ENCODE peak calls at places on chromosome 21, in nine cellular contexts. One of them, this sample, is unnamed.

GRCh38 chr21:28761709-28762356 is 230.8 kb downstream of the LTN1 start:
- DNase-seq in hypothalamus: no peak
- DNase-seq in memory B cell: no peak
- DNase-seq in cerebellum: no peak
- DNase-seq in stimulated activated CD8-positive, alpha-beta memory T cell treated with anti-CD3 and anti-CD28 coated beads, Interleukin-15, amount 100 ng/mL, for 1 hour: no peak
- DNase-seq in endothelial cell: no peak
- DNase-seq in AG08396: no peak
- DNase-seq in smooth muscle cell of the brain vasculature: no peak
- DNase-seq in ureter: no peak
- DNase-seq in this sample: no peak

GRCh38 chr21:37257526-37257966 is 9.6 kb downstream of the VPS26C start:
- DNase-seq in hypothalamus: no peak
- DNase-seq in memory B cell: peak
- DNase-seq in cerebellum: peak
- DNase-seq in stimulated activated CD8-positive, alpha-beta memory T cell treated with anti-CD3 and anti-CD28 coated beads, Interleukin-15, amount 100 ng/mL, for 1 hour: no peak
- DNase-seq in endothelial cell: no peak
- DNase-seq in AG08396: peak
- DNase-seq in smooth muscle cell of the brain vasculature: no peak
- DNase-seq in ureter: no peak
- DNase-seq in this sample: no peak

GRCh38 chr21:45612096-45613019 is 31.2 kb upstream of the PCBP3 start:
- DNase-seq in hypothalamus: no peak
- DNase-seq in memory B cell: no peak
- DNase-seq in cerebellum: peak
- DNase-seq in stimulated activated CD8-positive, alpha-beta memory T cell treated with anti-CD3 and anti-CD28 coated beads, Interleukin-15, amount 100 ng/mL, for 1 hour: no peak
- DNase-seq in endothelial cell: no peak
- DNase-seq in AG08396: peak
- DNase-seq in smooth muscle cell of the brain vasculature: peak
- DNase-seq in ureter: no peak
- DNase-seq in this sample: no peak

GRCh38 chr21:44742418-44743153 is 31.2 kb upstream of the TSPEAR start:
- DNase-seq in hypothalamus: no peak
- DNase-seq in memory B cell: no peak
- DNase-seq in cerebellum: no peak
- DNase-seq in stimulated activated CD8-positive, alpha-beta memory T cell treated with anti-CD3 and anti-CD28 coated beads, Interleukin-15, amount 100 ng/mL, for 1 hour: no peak
- DNase-seq in endothelial cell: no peak
- DNase-seq in AG08396: no peak
- DNase-seq in smooth muscle cell of the brain vasculature: no peak
- DNase-seq in ureter: no peak
- DNase-seq in this sample: no peak

GRCh38 chr21:35905973-35906357 is 154.4 kb downstream of the SETD4 start:
- DNase-seq in hypothalamus: no peak
- DNase-seq in memory B cell: no peak
- DNase-seq in cerebellum: no peak
- DNase-seq in stimulated activated CD8-positive, alpha-beta memory T cell treated with anti-CD3 and anti-CD28 coated beads, Interleukin-15, amount 100 ng/mL, for 1 hour: no peak
- DNase-seq in endothelial cell: no peak
- DNase-seq in AG08396: no peak
- DNase-seq in smooth muscle cell of the brain vasculature: no peak
- DNase-seq in ureter: no peak
- DNase-seq in this sample: no peak

GRCh38 chr21:30981403-30981802 is 56.9 kb downstream of the KRTAP19-8 start:
- DNase-seq in hypothalamus: no peak
- DNase-seq in memory B cell: no peak
- DNase-seq in cerebellum: no peak
- DNase-seq in stimulated activated CD8-positive, alpha-beta memory T cell treated with anti-CD3 and anti-CD28 coated beads, Interleukin-15, amount 100 ng/mL, for 1 hour: no peak
- DNase-seq in endothelial cell: no peak
- DNase-seq in AG08396: no peak
- DNase-seq in smooth muscle cell of the brain vasculature: no peak
- DNase-seq in ureter: no peak
- DNase-seq in this sample: no peak

GRCh38 chr21:45303111-45303615 is 15.5 kb upstream of the POFUT2 start:
- DNase-seq in hypothalamus: no peak
- DNase-seq in memory B cell: no peak
- DNase-seq in cerebellum: no peak
- DNase-seq in stimulated activated CD8-positive, alpha-beta memory T cell treated with anti-CD3 and anti-CD28 coated beads, Interleukin-15, amount 100 ng/mL, for 1 hour: no peak
- DNase-seq in endothelial cell: no peak
- DNase-seq in AG08396: no peak
- DNase-seq in smooth muscle cell of the brain vasculature: no peak
- DNase-seq in ureter: no peak
- DNase-seq in this sample: no peak

GRCh38 chr21:32994305-32994704 is 31.4 kb upstream of the OLIG2 start:
- DNase-seq in hypothalamus: no peak
- DNase-seq in memory B cell: no peak
- DNase-seq in cerebellum: no peak
- DNase-seq in stimulated activated CD8-positive, alpha-beta memory T cell treated with anti-CD3 and anti-CD28 coated beads, Interleukin-15, amount 100 ng/mL, for 1 hour: no peak
- DNase-seq in endothelial cell: peak
- DNase-seq in AG08396: peak
- DNase-seq in smooth muscle cell of the brain vasculature: no peak
- DNase-seq in ureter: no peak
- DNase-seq in this sample: peak

GRCh38 chr21:46118305-46118870 is 20.5 kb downstream of the COL6A2 start:
- DNase-seq in hypothalamus: no peak
- DNase-seq in memory B cell: no peak
- DNase-seq in cerebellum: no peak
- DNase-seq in stimulated activated CD8-positive, alpha-beta memory T cell treated with anti-CD3 and anti-CD28 coated beads, Interleukin-15, amount 100 ng/mL, for 1 hour: no peak
- DNase-seq in endothelial cell: peak
- DNase-seq in AG08396: no peak
- DNase-seq in smooth muscle cell of the brain vasculature: no peak
- DNase-seq in ureter: no peak
- DNase-seq in this sample: no peak

GRCh38 chr21:41878831-41879189 is 334 bp downstream of the PRDM15 start:
- DNase-seq in hypothalamus: no peak
- DNase-seq in memory B cell: peak
- DNase-seq in cerebellum: peak
- DNase-seq in stimulated activated CD8-positive, alpha-beta memory T cell treated with anti-CD3 and anti-CD28 coated beads, Interleukin-15, amount 100 ng/mL, for 1 hour: peak
- DNase-seq in endothelial cell: peak
- DNase-seq in AG08396: peak
- DNase-seq in smooth muscle cell of the brain vasculature: no peak
- DNase-seq in ureter: peak
- DNase-seq in this sample: peak

GRCh38 chr21:15096146-15096545 is 31.3 kb upstream of the NRIP1 start:
- DNase-seq in hypothalamus: no peak
- DNase-seq in memory B cell: no peak
- DNase-seq in cerebellum: no peak
- DNase-seq in stimulated activated CD8-positive, alpha-beta memory T cell treated with anti-CD3 and anti-CD28 coated beads, Interleukin-15, amount 100 ng/mL, for 1 hour: no peak
- DNase-seq in endothelial cell: no peak
- DNase-seq in AG08396: no peak
- DNase-seq in smooth muscle cell of the brain vasculature: no peak
- DNase-seq in ureter: no peak
- DNase-seq in this sample: no peak

GRCh38 chr21:42639646-42640152 is 13.7 kb upstream of the PDE9A start:
- DNase-seq in hypothalamus: no peak
- DNase-seq in memory B cell: no peak
- DNase-seq in cerebellum: no peak
- DNase-seq in stimulated activated CD8-positive, alpha-beta memory T cell treated with anti-CD3 and anti-CD28 coated beads, Interleukin-15, amount 100 ng/mL, for 1 hour: no peak
- DNase-seq in endothelial cell: no peak
- DNase-seq in AG08396: no peak
- DNase-seq in smooth muscle cell of the brain vasculature: no peak
- DNase-seq in ureter: no peak
- DNase-seq in this sample: no peak

GRCh38 chr21:15390049-15390448 is 325.2 kb upstream of the NRIP1 start:
- DNase-seq in hypothalamus: no peak
- DNase-seq in memory B cell: no peak
- DNase-seq in cerebellum: no peak
- DNase-seq in stimulated activated CD8-positive, alpha-beta memory T cell treated with anti-CD3 and anti-CD28 coated beads, Interleukin-15, amount 100 ng/mL, for 1 hour: no peak
- DNase-seq in endothelial cell: no peak
- DNase-seq in AG08396: no peak
- DNase-seq in smooth muscle cell of the brain vasculature: no peak
- DNase-seq in ureter: no peak
- DNase-seq in this sample: no peak

GRCh38 chr21:20641251-20641650 is 357.0 kb upstream of the NCAM2 start:
- DNase-seq in hypothalamus: no peak
- DNase-seq in memory B cell: no peak
- DNase-seq in cerebellum: no peak
- DNase-seq in stimulated activated CD8-positive, alpha-beta memory T cell treated with anti-CD3 and anti-CD28 coated beads, Interleukin-15, amount 100 ng/mL, for 1 hour: no peak
- DNase-seq in endothelial cell: no peak
- DNase-seq in AG08396: no peak
- DNase-seq in smooth muscle cell of the brain vasculature: no peak
- DNase-seq in ureter: no peak
- DNase-seq in this sample: no peak

GRCh38 chr21:33025471-33026298 is at the start of gene OLIG2:
- DNase-seq in hypothalamus: peak
- DNase-seq in memory B cell: no peak
- DNase-seq in cerebellum: peak
- DNase-seq in stimulated activated CD8-positive, alpha-beta memory T cell treated with anti-CD3 and anti-CD28 coated beads, Interleukin-15, amount 100 ng/mL, for 1 hour: no peak
- DNase-seq in endothelial cell: peak
- DNase-seq in AG08396: peak
- DNase-seq in smooth muscle cell of the brain vasculature: no peak
- DNase-seq in ureter: no peak
- DNase-seq in this sample: no peak

GRCh38 chr21:43578677-43579313 is 80.5 kb downstream of the HSF2BP start:
- DNase-seq in hypothalamus: no peak
- DNase-seq in memory B cell: no peak
- DNase-seq in cerebellum: no peak
- DNase-seq in stimulated activated CD8-positive, alpha-beta memory T cell treated with anti-CD3 and anti-CD28 coated beads, Interleukin-15, amount 100 ng/mL, for 1 hour: no peak
- DNase-seq in endothelial cell: no peak
- DNase-seq in AG08396: no peak
- DNase-seq in smooth muscle cell of the brain vasculature: no peak
- DNase-seq in ureter: no peak
- DNase-seq in this sample: no peak

GRCh38 chr21:38352536-38353219 is 95.9 kb downstream of the KCNJ15 start:
- DNase-seq in hypothalamus: no peak
- DNase-seq in memory B cell: no peak
- DNase-seq in cerebellum: no peak
- DNase-seq in stimulated activated CD8-positive, alpha-beta memory T cell treated with anti-CD3 and anti-CD28 coated beads, Interleukin-15, amount 100 ng/mL, for 1 hour: no peak
- DNase-seq in endothelial cell: peak
- DNase-seq in AG08396: peak
- DNase-seq in smooth muscle cell of the brain vasculature: peak
- DNase-seq in ureter: peak
- DNase-seq in this sample: peak

GRCh38 chr21:21174676-21175075 is 176.5 kb downstream of the NCAM2 start:
- DNase-seq in hypothalamus: no peak
- DNase-seq in memory B cell: no peak
- DNase-seq in cerebellum: no peak
- DNase-seq in stimulated activated CD8-positive, alpha-beta memory T cell treated with anti-CD3 and anti-CD28 coated beads, Interleukin-15, amount 100 ng/mL, for 1 hour: no peak
- DNase-seq in endothelial cell: no peak
- DNase-seq in AG08396: no peak
- DNase-seq in smooth muscle cell of the brain vasculature: no peak
- DNase-seq in ureter: no peak
- DNase-seq in this sample: no peak

GRCh38 chr21:42110691-42111469 is 39.8 kb downstream of the UMODL1 start:
- DNase-seq in hypothalamus: no peak
- DNase-seq in memory B cell: no peak
- DNase-seq in cerebellum: no peak
- DNase-seq in stimulated activated CD8-positive, alpha-beta memory T cell treated with anti-CD3 and anti-CD28 coated beads, Interleukin-15, amount 100 ng/mL, for 1 hour: no peak
- DNase-seq in endothelial cell: no peak
- DNase-seq in AG08396: no peak
- DNase-seq in smooth muscle cell of the brain vasculature: no peak
- DNase-seq in ureter: no peak
- DNase-seq in this sample: no peak

GRCh38 chr21:21973806-21974205 is 975.6 kb downstream of the NCAM2 start:
- DNase-seq in hypothalamus: no peak
- DNase-seq in memory B cell: no peak
- DNase-seq in cerebellum: no peak
- DNase-seq in stimulated activated CD8-positive, alpha-beta memory T cell treated with anti-CD3 and anti-CD28 coated beads, Interleukin-15, amount 100 ng/mL, for 1 hour: no peak
- DNase-seq in endothelial cell: no peak
- DNase-seq in AG08396: no peak
- DNase-seq in smooth muscle cell of the brain vasculature: no peak
- DNase-seq in ureter: no peak
- DNase-seq in this sample: no peak

GRCh38 chr21:45555251-45555556 is 13.0 kb upstream of the SLC19A1 start:
- DNase-seq in hypothalamus: no peak
- DNase-seq in memory B cell: no peak
- DNase-seq in cerebellum: no peak
- DNase-seq in stimulated activated CD8-positive, alpha-beta memory T cell treated with anti-CD3 and anti-CD28 coated beads, Interleukin-15, amount 100 ng/mL, for 1 hour: no peak
- DNase-seq in endothelial cell: no peak
- DNase-seq in AG08396: no peak
- DNase-seq in smooth muscle cell of the brain vasculature: no peak
- DNase-seq in ureter: no peak
- DNase-seq in this sample: no peak

GRCh38 chr21:41166947-41167346 is 1.0 kb upstream of the BACE2 start:
- DNase-seq in hypothalamus: no peak
- DNase-seq in memory B cell: no peak
- DNase-seq in cerebellum: no peak
- DNase-seq in stimulated activated CD8-positive, alpha-beta memory T cell treated with anti-CD3 and anti-CD28 coated beads, Interleukin-15, amount 100 ng/mL, for 1 hour: no peak
- DNase-seq in endothelial cell: no peak
- DNase-seq in AG08396: no peak
- DNase-seq in smooth muscle cell of the brain vasculature: no peak
- DNase-seq in ureter: no peak
- DNase-seq in this sample: no peak

GRCh38 chr21:43304621-43305335 is 122.2 kb downstream of the SIK1 start:
- DNase-seq in hypothalamus: no peak
- DNase-seq in memory B cell: no peak
- DNase-seq in cerebellum: no peak
- DNase-seq in stimulated activated CD8-positive, alpha-beta memory T cell treated with anti-CD3 and anti-CD28 coated beads, Interleukin-15, amount 100 ng/mL, for 1 hour: no peak
- DNase-seq in endothelial cell: no peak
- DNase-seq in AG08396: no peak
- DNase-seq in smooth muscle cell of the brain vasculature: no peak
- DNase-seq in ureter: no peak
- DNase-seq in this sample: no peak

GRCh38 chr21:44051462-44051941 is 39.4 kb downstream of the TRAPPC10 start:
- DNase-seq in hypothalamus: no peak
- DNase-seq in memory B cell: no peak
- DNase-seq in cerebellum: peak
- DNase-seq in stimulated activated CD8-positive, alpha-beta memory T cell treated with anti-CD3 and anti-CD28 coated beads, Interleukin-15, amount 100 ng/mL, for 1 hour: no peak
- DNase-seq in endothelial cell: no peak
- DNase-seq in AG08396: peak
- DNase-seq in smooth muscle cell of the brain vasculature: peak
- DNase-seq in ureter: no peak
- DNase-seq in this sample: no peak

GRCh38 chr21:42850866-42851391 is 28.4 kb downstream of the WDR4 start:
- DNase-seq in hypothalamus: no peak
- DNase-seq in memory B cell: peak
- DNase-seq in cerebellum: no peak
- DNase-seq in stimulated activated CD8-positive, alpha-beta memory T cell treated with anti-CD3 and anti-CD28 coated beads, Interleukin-15, amount 100 ng/mL, for 1 hour: no peak
- DNase-seq in endothelial cell: peak
- DNase-seq in AG08396: no peak
- DNase-seq in smooth muscle cell of the brain vasculature: no peak
- DNase-seq in ureter: no peak
- DNase-seq in this sample: no peak

GRCh38 chr21:43283136-43283924 is 114.5 kb downstream of the CRYAA start:
- DNase-seq in hypothalamus: no peak
- DNase-seq in memory B cell: no peak
- DNase-seq in cerebellum: no peak
- DNase-seq in stimulated activated CD8-positive, alpha-beta memory T cell treated with anti-CD3 and anti-CD28 coated beads, Interleukin-15, amount 100 ng/mL, for 1 hour: no peak
- DNase-seq in endothelial cell: no peak
- DNase-seq in AG08396: no peak
- DNase-seq in smooth muscle cell of the brain vasculature: no peak
- DNase-seq in ureter: no peak
- DNase-seq in this sample: no peak

GRCh38 chr21:45455321-45456013 is 50.5 kb downstream of the COL18A1 start:
- DNase-seq in hypothalamus: no peak
- DNase-seq in memory B cell: no peak
- DNase-seq in cerebellum: peak
- DNase-seq in stimulated activated CD8-positive, alpha-beta memory T cell treated with anti-CD3 and anti-CD28 coated beads, Interleukin-15, amount 100 ng/mL, for 1 hour: no peak
- DNase-seq in endothelial cell: no peak
- DNase-seq in AG08396: peak
- DNase-seq in smooth muscle cell of the brain vasculature: no peak
- DNase-seq in ureter: peak
- DNase-seq in this sample: no peak

GRCh38 chr21:25371831-25372434 is 235.3 kb downstream of the MRPL39 start:
- DNase-seq in hypothalamus: no peak
- DNase-seq in memory B cell: no peak
- DNase-seq in cerebellum: no peak
- DNase-seq in stimulated activated CD8-positive, alpha-beta memory T cell treated with anti-CD3 and anti-CD28 coated beads, Interleukin-15, amount 100 ng/mL, for 1 hour: no peak
- DNase-seq in endothelial cell: no peak
- DNase-seq in AG08396: no peak
- DNase-seq in smooth muscle cell of the brain vasculature: no peak
- DNase-seq in ureter: no peak
- DNase-seq in this sample: no peak

GRCh38 chr21:41403331-41403730 is 22.7 kb upstream of the MX1 start:
- DNase-seq in hypothalamus: no peak
- DNase-seq in memory B cell: no peak
- DNase-seq in cerebellum: peak
- DNase-seq in stimulated activated CD8-positive, alpha-beta memory T cell treated with anti-CD3 and anti-CD28 coated beads, Interleukin-15, amount 100 ng/mL, for 1 hour: no peak
- DNase-seq in endothelial cell: no peak
- DNase-seq in AG08396: no peak
- DNase-seq in smooth muscle cell of the brain vasculature: no peak
- DNase-seq in ureter: no peak
- DNase-seq in this sample: no peak

GRCh38 chr21:39452965-39453332 is 1.2 kb downstream of the SH3BGR start:
- DNase-seq in hypothalamus: no peak
- DNase-seq in memory B cell: no peak
- DNase-seq in cerebellum: no peak
- DNase-seq in stimulated activated CD8-positive, alpha-beta memory T cell treated with anti-CD3 and anti-CD28 coated beads, Interleukin-15, amount 100 ng/mL, for 1 hour: no peak
- DNase-seq in endothelial cell: no peak
- DNase-seq in AG08396: no peak
- DNase-seq in smooth muscle cell of the brain vasculature: no peak
- DNase-seq in ureter: no peak
- DNase-seq in this sample: no peak

GRCh38 chr21:45540601-45540970 is 1.7 kb downstream of the SLC19A1 start:
- DNase-seq in hypothalamus: no peak
- DNase-seq in memory B cell: no peak
- DNase-seq in cerebellum: no peak
- DNase-seq in stimulated activated CD8-positive, alpha-beta memory T cell treated with anti-CD3 and anti-CD28 coated beads, Interleukin-15, amount 100 ng/mL, for 1 hour: no peak
- DNase-seq in endothelial cell: peak
- DNase-seq in AG08396: no peak
- DNase-seq in smooth muscle cell of the brain vasculature: no peak
- DNase-seq in ureter: no peak
- DNase-seq in this sample: no peak

This sample was measured in AG09319.